ENCODE peak calls at places on chromosomes 4 and X, in five cellular contexts. D is pancreas, I is endothelial cell of umbilical vein, G is WERI-Rb-1, S is fibroblast of lung. H is an unnamed sample.

GRCh38 chr4:147134536-147135210 is 189.0 kb upstream of the TTC29 start:
- DNase-seq in I (no peak), G (no peak), S (peak; percentile 61), D (no peak), H (no peak)

GRCh38 chr4:35175487-35175886 is 1068.8 kb downstream of the ARAP2 start:
- DNase-seq in D (no peak), I (no peak), G (no peak), S (no peak), H (no peak)

GRCh38 chr4:11367371-11367770 is 61.3 kb downstream of the HS3ST1 start:
- DNase-seq in D (peak; percentile 39), S (peak; percentile 23), I (peak; percentile 7), G (no peak), H (peak; percentile 44)

GRCh38 chrX:13703589-13703988 is 14.7 kb downstream of the RAB9A start:
- DNase-seq in G (no peak), S (no peak), I (no peak), D (no peak), H (no peak)

GRCh38 chr4:3384771-3385701 is 56.7 kb upstream of the HGFAC start:
- DNase-seq in I (peak; percentile 42), D (peak; percentile 66), S (no peak), G (no peak), H (no peak)

GRCh38 chr4:153143527-153144348 is 60.5 kb upstream of the TRIM2 start:
- DNase-seq in I (peak; percentile 54), S (peak; percentile 80), D (peak; percentile 46), G (peak; percentile 69), H (no peak)

GRCh38 chrX:130654409-130654970 is 248.5 kb downstream of the ENOX2 start:
- DNase-seq in S (no peak), I (no peak), D (no peak), G (no peak), H (no peak)

GRCh38 chrX:2398341-2398656 is 102.5 kb downstream of the DHRSX start:
- DNase-seq in S (no peak), I (no peak), G (no peak), D (no peak), H (no peak)

GRCh38 chr4:144115519-144115918 is 25.0 kb downstream of the GYPA start:
- DNase-seq in I (no peak), D (no peak), S (no peak), G (no peak), H (no peak)

GRCh38 chr4:23887989-23888388 is 1.9 kb downstream of the PPARGC1A start:
- DNase-seq in D (no peak), I (no peak), S (no peak), G (no peak), H (no peak)

GRCh38 chr4:169846396-169846795 is 88.7 kb upstream of the HPF1 start:
- DNase-seq in S (peak; percentile 2), I (no peak), G (no peak), D (no peak), H (peak; percentile 4)

GRCh38 chrX:48003367-48003757 is 427 bp downstream of the ZNF182 start:
- DNase-seq in G (no peak), D (peak; percentile 33), I (no peak), S (no peak), H (no peak)

GRCh38 chrX:6959006-6959405 is 188.5 kb upstream of the STS start:
- DNase-seq in D (no peak), G (no peak), S (no peak), I (no peak), H (no peak)

GRCh38 chr4:77820836-77821561 is 1.8 kb upstream of the CNOT6L start:
- DNase-seq in S (peak; percentile 37), G (no peak), I (peak; percentile 14), D (no peak), H (no peak)

GRCh38 chr4:12170308-12170707 is 741.6 kb upstream of the HS3ST1 start:
- DNase-seq in G (no peak), D (no peak), I (no peak), S (no peak), H (no peak)

GRCh38 chrX:10189317-10190268 is 32.8 kb downstream of the CLCN4 start:
- DNase-seq in I (peak; percentile 67), G (peak; percentile 74), S (peak; percentile 64), D (peak; percentile 68), H (peak; percentile 65)

GRCh38 chr4:156420557-156420956 is 466.9 kb upstream of the CTSO start:
- DNase-seq in I (no peak), S (peak; percentile 9), D (no peak), G (no peak), H (no peak)

GRCh38 chr4:153502584-153502983 is 36.4 kb downstream of the TMEM131L start:
- DNase-seq in S (peak; percentile 53), I (no peak), G (no peak), D (no peak), H (no peak)

GRCh38 chr4:145868637-145869409 is 69.8 kb downstream of the ZNF827 start:
- DNase-seq in S (peak; percentile 12), D (no peak), G (no peak), I (peak; percentile 37), H (no peak)

GRCh38 chr4:7557447-7557846 is 122.7 kb upstream of the PSAPL1 start:
- DNase-seq in S (peak; percentile 35), G (no peak), I (no peak), D (no peak), H (peak; percentile 79)
- H3K27ac ChIP-seq in S (no peak overlapping the region), G (no peak overlapping the region), I (no peak overlapping the region), D (no peak overlapping the region), H (no peak overlapping the region)

GRCh38 chrX:74230094-74230493 is 73.9 kb upstream of the ZCCHC13 start:
- DNase-seq in I (no peak), G (no peak), S (peak; percentile 21), D (no peak), H (no peak)
- TF ChIP-seq CTCF in I (no peak), G (no peak), S (no peak), D (no peak), H (no peak)

GRCh38 chr4:122007016-122007415 is 55.2 kb upstream of the TRPC3 start:
- DNase-seq in S (no peak), G (no peak), D (no peak), I (no peak), H (no peak)
- H3K27ac ChIP-seq in S (no peak overlapping the region), G (no peak overlapping the region), D (no peak overlapping the region), I (no peak overlapping the region), H (no peak overlapping the region)

GRCh38 chr4:176277162-176277904 is 8.3 kb upstream of the ASB5 start:
- DNase-seq in I (peak; percentile 44), G (peak; percentile 69), S (peak; percentile 81), D (peak; percentile 57), H (peak; percentile 76)
- TF ChIP-seq CTCF in I (peak; percentile 53), G (peak; percentile 63), S (peak; percentile 76), D (peak; percentile 32), H (peak; percentile 80)

DNA sequence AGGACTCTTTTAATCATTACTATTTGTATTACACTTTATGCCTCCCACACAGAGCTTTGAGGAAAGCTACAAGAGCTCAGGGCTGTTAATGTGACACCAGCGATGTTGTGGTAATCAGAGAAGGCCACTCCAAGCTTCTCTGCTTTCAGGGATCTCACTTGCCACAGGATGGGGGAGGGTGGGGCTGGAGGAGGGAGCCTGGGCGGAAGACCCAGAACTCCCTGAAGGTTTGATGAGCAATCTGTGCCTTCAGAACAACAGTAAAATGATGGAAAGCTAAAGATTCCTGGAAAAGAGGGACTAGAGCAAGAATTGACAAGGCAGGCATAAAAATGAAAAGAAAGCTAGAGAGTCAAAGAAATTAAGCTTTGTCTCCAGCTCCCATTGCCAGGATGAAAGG is 75.6 kb downstream of the MAML3 start:
- DNase-seq in D (no peak), I (no peak), G (peak; percentile 45), S (no peak), H (peak; percentile 61)
- H3K27ac ChIP-seq in D (no peak overlapping the region), I (no peak overlapping the region), G (no peak overlapping the region), S (no peak overlapping the region), H (peak overlapping the region; percentile 9)

GRCh38 chr4:102281171-102281842 is 64.0 kb downstream of the SLC39A8 start:
- DNase-seq in I (no peak), S (no peak), G (no peak), D (no peak), H (no peak)
- TF ChIP-seq CTCF in I (no peak), S (no peak), G (no peak), D (no peak), H (no peak)

GRCh38 chrX:274904-275475 is 6.2 kb upstream of the PLCXD1 start:
- DNase-seq in S (no peak), I (no peak), D (no peak), G (peak; percentile 89), H (no peak)
- H3K27ac ChIP-seq in S (no peak overlapping the region), I (no peak overlapping the region), D (no peak overlapping the region), G (peak overlapping the region; percentile 86), H (no peak overlapping the region)

GRCh38 chr4:183257808-183258207 is 62.3 kb downstream of the CLDN22 start:
- DNase-seq in G (no peak), S (no peak), I (no peak), D (no peak), H (no peak)

GRCh38 chr4:183262776-183263100 is 57.3 kb downstream of the CLDN22 start:
- DNase-seq in I (no peak), S (no peak), G (no peak), D (no peak), H (no peak)

GRCh38 chr4:183256756-183257385 is 63.2 kb downstream of the CLDN22 start:
- DNase-seq in I (peak; percentile 45), G (peak; percentile 71), S (peak; percentile 59), D (peak; percentile 49), H (peak; percentile 44)

GRCh38 chr4:183261953-183262775 is 57.9 kb downstream of the CLDN22 start:
- DNase-seq in S (peak; percentile 80), D (peak; percentile 82), G (peak; percentile 91), I (peak; percentile 74), H (peak; percentile 76)

DNA sequence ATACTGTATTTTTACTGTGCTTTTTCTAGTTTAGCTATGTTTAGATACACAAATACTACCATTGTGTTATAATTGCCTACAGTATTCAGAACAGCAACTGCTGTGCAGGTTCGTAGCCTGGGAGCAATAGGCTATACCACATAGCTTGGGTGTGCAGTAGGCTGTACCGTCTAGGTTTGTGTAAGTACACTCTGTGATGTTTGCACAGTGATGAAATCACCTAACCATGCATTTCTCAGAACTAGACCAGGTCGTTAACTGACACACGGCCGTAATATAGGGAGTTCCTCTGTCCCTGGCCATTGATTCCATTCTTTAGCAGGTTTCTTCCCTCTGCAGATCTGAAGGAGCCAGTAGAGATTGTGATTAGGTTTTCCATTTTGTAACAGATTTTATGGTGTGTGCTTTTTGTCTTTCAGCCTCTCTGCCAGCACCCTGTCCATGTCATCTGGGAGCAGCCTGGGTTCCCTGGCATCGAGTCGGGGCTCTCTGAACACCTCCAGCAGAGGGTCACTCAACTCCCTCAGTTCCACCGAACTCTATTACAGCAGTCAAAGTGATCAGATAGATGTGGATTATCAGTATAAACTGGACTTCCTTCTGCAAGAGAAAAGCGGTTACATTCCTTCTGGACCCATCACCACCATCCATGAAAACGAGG is 59.5 kb downstream of the CLDN22 start:
- DNase-seq in I (no peak), G (no peak), S (no peak), D (no peak), H (no peak)
- TF ChIP-seq CTCF in I (no peak), G (no peak), S (no peak), D (no peak), H (no peak)